ENCODE peak calls at places on chromosomes 12 and 14, in seven cellular contexts. K, W, H, X, Z, A and G are unnamed samples.

GRCh38 chr14:60815371-60815770 is 80.8 kb downstream of the MNAT1 start:
- DNase-seq in K (no peak), W (no peak), H (no peak), X (no peak), Z (no peak), A (no peak), G (no peak)

GRCh38 chr12:95972832-95973465 is 23.2 kb downstream of the HAL start:
- DNase-seq in K (no peak), W (no peak), H (no peak), X (no peak), Z (no peak), A (no peak), G (no peak)

GRCh38 chr12:75666980-75667359 is 155.6 kb upstream of the KRR1 start:
- DNase-seq in K (no peak), W (no peak), H (no peak), X (peak), Z (no peak), A (no peak), G (no peak)

GRCh38 chr12:80445083-80445482 is 1.0 kb downstream of the PTPRQ start:
- DNase-seq in K (no peak), W (no peak), H (peak), X (no peak), Z (no peak), A (no peak), G (no peak)

GRCh38 chr14:95496111-95496681 is 20.3 kb downstream of the SYNE3 start:
- DNase-seq in K (no peak), W (no peak), H (no peak), X (peak), Z (no peak), A (no peak), G (no peak)

GRCh38 chr14:28294834-28295440 is 471.6 kb upstream of the FOXG1 start:
- DNase-seq in K (no peak), W (no peak), H (no peak), X (peak), Z (no peak), A (no peak), G (peak)

GRCh38 chr12:126069549-126070165 is 1004.4 kb downstream of the AACS start:
- DNase-seq in K (peak), W (peak), H (peak), X (peak), Z (peak), A (peak), G (peak)

GRCh38 chr12:109462868-109463692 is 14.0 kb downstream of the KCTD10 start:
- DNase-seq in K (peak), W (no peak), H (peak), X (peak), Z (no peak), A (no peak), G (peak)

GRCh38 chr12:131755305-131756113 is 44.6 kb downstream of the SFSWAP start:
- DNase-seq in K (no peak), W (peak), H (no peak), X (peak), Z (no peak), A (no peak), G (no peak)

GRCh38 chr12:107514887-107515445 is 170.6 kb upstream of the PWP1 start:
- DNase-seq in K (no peak), W (no peak), H (no peak), X (peak), Z (no peak), A (no peak), G (no peak)

GRCh38 chr14:94102768-94103482 is 7.6 kb upstream of the IFI27 start:
- DNase-seq in K (no peak), W (no peak), H (no peak), X (no peak), Z (no peak), A (no peak), G (no peak)

GRCh38 chr12:114311966-114312365 is 94.0 kb downstream of the TBX5 start:
- DNase-seq in K (no peak), W (no peak), H (no peak), X (peak), Z (no peak), A (no peak), G (no peak)

GRCh38 chr14:105497671-105498429 is 6.8 kb downstream of the TEDC1 start:
- DNase-seq in K (no peak), W (no peak), H (no peak), X (no peak), Z (no peak), A (no peak), G (no peak)

GRCh38 chr12:115320967-115321366 is 637.0 kb upstream of the TBX3 start:
- DNase-seq in K (no peak), W (no peak), H (no peak), X (no peak), Z (no peak), A (no peak), G (no peak)

GRCh38 chr12:19151298-19151697 is 21.8 kb downstream of the PLEKHA5 start:
- DNase-seq in K (no peak), W (no peak), H (no peak), X (peak), Z (no peak), A (no peak), G (no peak)

GRCh38 chr14:71324767-71325272 is 417.6 kb downstream of the PCNX1 start:
- DNase-seq in K (no peak), W (peak), H (no peak), X (peak), Z (no peak), A (no peak), G (peak)

GRCh38 chr14:33754264-33754663 is 196.6 kb downstream of the EGLN3 start:
- DNase-seq in K (no peak), W (no peak), H (no peak), X (peak), Z (no peak), A (no peak), G (peak)

GRCh38 chr14:73761621-73762355 is 47.6 kb upstream of the PNMA1 start:
- DNase-seq in K (no peak), W (no peak), H (no peak), X (no peak), Z (no peak), A (no peak), G (no peak)

GRCh38 chr14:22252591-22253178 is 336.3 kb downstream of the DAD1 start:
- DNase-seq in K (no peak), W (no peak), H (no peak), X (no peak), Z (no peak), A (no peak), G (no peak)

GRCh38 chr14:24436355-24437019 is 6.1 kb downstream of the SDR39U1 start:
- DNase-seq in K (peak), W (peak), H (no peak), X (peak), Z (no peak), A (peak), G (peak)

GRCh38 chr14:94337274-94337673 is 14.1 kb upstream of the SERPINA6 start:
- DNase-seq in K (no peak), W (no peak), H (no peak), X (peak), Z (no peak), A (no peak), G (no peak)

GRCh38 chr14:76687611-76688372 is 73.5 kb upstream of the VASH1 start:
- DNase-seq in K (no peak), W (no peak), H (no peak), X (no peak), Z (no peak), A (no peak), G (no peak)

GRCh38 chr12:73308747-73309146 is 1036.6 kb downstream of the TRHDE start:
- DNase-seq in K (no peak), W (no peak), H (no peak), X (peak), Z (no peak), A (no peak), G (no peak)

GRCh38 chr12:94663077-94663476 is 12.7 kb upstream of the TMCC3 start:
- DNase-seq in K (no peak), W (no peak), H (no peak), X (no peak), Z (no peak), A (no peak), G (no peak)

GRCh38 chr14:90276627-90277367 is 20.4 kb downstream of the PSMC1 start:
- DNase-seq in K (no peak), W (no peak), H (no peak), X (peak), Z (no peak), A (no peak), G (no peak)

GRCh38 chr14:61528591-61529021 is 166.7 kb upstream of the HIF1A start:
- DNase-seq in K (no peak), W (no peak), H (no peak), X (peak), Z (no peak), A (no peak), G (peak)

GRCh38 chr14:23829736-23830474 is 123.7 kb upstream of the DHRS4 start:
- DNase-seq in K (no peak), W (no peak), H (peak), X (peak), Z (no peak), A (no peak), G (peak)

GRCh38 chr12:81412940-81413339 is 335.1 kb downstream of the ACSS3 start:
- DNase-seq in K (no peak), W (no peak), H (no peak), X (no peak), Z (no peak), A (no peak), G (no peak)